ENCODE peak calls at places on chromosomes 11 and 22, in five cellular contexts. X, Z, T, P and I are unnamed samples.
A peak's percentile ranks its signal among the peaks of the same experiment; 100 is the strongest.

GRCh38 chr22:42286205-42286604 is 15.8 kb upstream of the TCF20 start:
- DNase-seq in P (no peak), T (no peak), X (no peak), Z (no peak), I (no peak)

GRCh38 chr11:131759140-131759539 is 388.7 kb downstream of the NTM start:
- DNase-seq in P (no peak), X (no peak), Z (no peak), T (no peak), I (no peak)

GRCh38 chr22:42202669-42203068 is 67.8 kb downstream of the TCF20 start:
- DNase-seq in X (no peak), P (no peak), T (no peak), Z (peak; percentile 57), I (no peak)

GRCh38 chr22:19610518-19611253 is 86.5 kb upstream of the CLDN5 start:
- DNase-seq in T (peak; percentile 65), P (no peak), Z (no peak), X (no peak), I (no peak)

GRCh38 chr22:22201185-22201924 is 43.2 kb upstream of the VPREB1 start:
- DNase-seq in X (peak; percentile 49), P (peak; percentile 46), T (peak; percentile 60), Z (no peak), I (no peak)

GRCh38 chr22:30874431-30875370 is 93.9 kb downstream of the MORC2 start:
- DNase-seq in Z (no peak), P (no peak), T (no peak), X (no peak), I (no peak)

GRCh38 chr11:25769287-25769686 is 562.6 kb upstream of the ANO3 start:
- DNase-seq in P (peak; percentile 5), Z (no peak), X (no peak), T (no peak), I (no peak)

GRCh38 chr11:86740628-86741488 is 59.5 kb upstream of the PRSS23 start:
- DNase-seq in T (peak; percentile 74), P (peak; percentile 98), Z (peak; percentile 96), X (peak; percentile 11), I (peak; percentile 87)

GRCh38 chr22:28882545-28882877 is 861 bp upstream of the ZNRF3 start:
- DNase-seq in Z (no peak), X (no peak), P (peak; percentile 63), T (no peak), I (peak; percentile 35)

GRCh38 chr22:46584081-46584903 is 35.9 kb upstream of the GRAMD4 start:
- DNase-seq in T (peak; percentile 35), Z (peak; percentile 57), P (no peak), X (peak; percentile 59), I (peak; percentile 19)

GRCh38 chr22:37563153-37564081 is 3.1 kb downstream of the CDC42EP1 start:
- DNase-seq in Z (peak; percentile 96), X (no peak), T (no peak), P (peak; percentile 98), I (peak; percentile 90)

GRCh38 chr11:72652871-72653615 is 21.2 kb downstream of the PDE2A start:
- DNase-seq in X (peak; percentile 94), T (peak; percentile 92), Z (no peak), P (no peak), I (no peak)

GRCh38 chr11:12005476-12005875 is 3.0 kb downstream of the DKK3 start:
- DNase-seq in P (peak; percentile 87), Z (peak; percentile 68), T (no peak), X (no peak), I (no peak)

GRCh38 chr11:106133529-106133928 is 56.1 kb downstream of the AASDHPPT start:
- DNase-seq in Z (no peak), X (no peak), T (no peak), P (peak; percentile 7), I (no peak)

GRCh38 chr11:113904379-113905101 is at the start of gene HTR3B:
- DNase-seq in Z (no peak), X (no peak), P (no peak), T (no peak), I (no peak)

GRCh38 chr22:28442264-28442950 is 237.2 kb downstream of the TTC28 start:
- DNase-seq in X (peak; percentile 91), T (peak; percentile 86), P (peak; percentile 89), Z (peak; percentile 64), I (peak; percentile 93)

GRCh38 chr11:134691985-134692384 is 279.9 kb upstream of the B3GAT1 start:
- DNase-seq in Z (peak; percentile 60), T (no peak), P (peak; percentile 53), X (no peak), I (no peak)

GRCh38 chr22:31836010-31836409 is 82.2 kb downstream of the DEPDC5 start:
- DNase-seq in Z (no peak), P (no peak), X (peak; percentile 41), T (no peak), I (no peak)

GRCh38 chr11:118610773-118611432 is 3.5 kb downstream of the PHLDB1 start:
- DNase-seq in X (peak; percentile 91), Z (no peak), T (peak; percentile 95), P (peak; percentile 89), I (peak; percentile 92)

GRCh38 chr11:119262668-119263351 is 54.1 kb downstream of the MCAM start:
- DNase-seq in Z (peak; percentile 34), P (peak; percentile 75), T (no peak), X (no peak), I (no peak)

GRCh38 chr11:6040874-6041273 is 10.3 kb upstream of the OR56A1 start:
- DNase-seq in X (no peak), T (no peak), P (no peak), Z (no peak), I (no peak)

GRCh38 chr11:117693344-117693743 is 103.7 kb downstream of the DSCAML1 start:
- DNase-seq in X (no peak), P (no peak), T (no peak), Z (no peak), I (peak; percentile 20)

GRCh38 chr11:91248199-91248807 is 976.3 kb upstream of the FAT3 start:
- DNase-seq in Z (no peak), P (peak; percentile 49), T (no peak), X (peak; percentile 65), I (peak; percentile 65)

GRCh38 chr11:96238563-96239166 is 104.3 kb downstream of the MAML2 start:
- DNase-seq in P (peak; percentile 58), T (no peak), X (no peak), Z (peak; percentile 63), I (no peak)

GRCh38 chr22:38051261-38051660 is 5.9 kb upstream of the PICK1 start:
- DNase-seq in T (no peak), Z (no peak), P (no peak), X (no peak), I (no peak)

GRCh38 chr11:78318733-78319132 is 98.9 kb downstream of the GAB2 start:
- DNase-seq in Z (no peak), T (no peak), X (peak; percentile 63), P (peak; percentile 27), I (peak; percentile 7)
- H2AFZ ChIP-seq in Z (no peak overlapping the region), T (no peak overlapping the region), X (no peak overlapping the region), P (peak overlapping the region; percentile 76), I (no peak overlapping the region)

DNA sequence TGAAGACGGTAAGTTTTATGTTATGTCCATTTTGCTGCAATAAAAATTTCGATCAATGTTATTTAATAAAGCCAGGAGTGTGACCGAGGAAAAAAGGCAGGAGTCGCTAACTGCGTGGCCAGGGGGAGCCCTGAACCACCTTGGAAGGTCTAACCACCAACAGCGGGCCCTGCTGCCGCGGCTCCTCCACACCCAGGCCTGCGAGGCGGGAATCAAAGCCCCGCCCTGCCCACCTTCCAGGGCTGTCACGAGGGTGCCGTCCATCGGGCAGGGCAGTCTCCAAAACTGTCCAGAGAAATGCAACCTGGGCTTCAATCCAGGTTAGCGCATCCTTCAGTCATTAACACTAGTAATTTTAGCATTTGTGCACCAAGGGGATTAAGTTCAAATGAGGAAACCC is 19.0 kb downstream of the PHF21B start:
- DNase-seq in T (no peak), P (no peak), Z (no peak), X (no peak), I (no peak)
- H4K20me1 ChIP-seq in T (peaks cover 10% of the 10 kb centered on the region), P (no peaks in the 10 kb centered on the region), Z (peaks cover 11% of the 10 kb centered on the region), X (peaks cover 85% of the 10 kb centered on the region), I (peaks cover 4% of the 10 kb centered on the region)

DNA sequence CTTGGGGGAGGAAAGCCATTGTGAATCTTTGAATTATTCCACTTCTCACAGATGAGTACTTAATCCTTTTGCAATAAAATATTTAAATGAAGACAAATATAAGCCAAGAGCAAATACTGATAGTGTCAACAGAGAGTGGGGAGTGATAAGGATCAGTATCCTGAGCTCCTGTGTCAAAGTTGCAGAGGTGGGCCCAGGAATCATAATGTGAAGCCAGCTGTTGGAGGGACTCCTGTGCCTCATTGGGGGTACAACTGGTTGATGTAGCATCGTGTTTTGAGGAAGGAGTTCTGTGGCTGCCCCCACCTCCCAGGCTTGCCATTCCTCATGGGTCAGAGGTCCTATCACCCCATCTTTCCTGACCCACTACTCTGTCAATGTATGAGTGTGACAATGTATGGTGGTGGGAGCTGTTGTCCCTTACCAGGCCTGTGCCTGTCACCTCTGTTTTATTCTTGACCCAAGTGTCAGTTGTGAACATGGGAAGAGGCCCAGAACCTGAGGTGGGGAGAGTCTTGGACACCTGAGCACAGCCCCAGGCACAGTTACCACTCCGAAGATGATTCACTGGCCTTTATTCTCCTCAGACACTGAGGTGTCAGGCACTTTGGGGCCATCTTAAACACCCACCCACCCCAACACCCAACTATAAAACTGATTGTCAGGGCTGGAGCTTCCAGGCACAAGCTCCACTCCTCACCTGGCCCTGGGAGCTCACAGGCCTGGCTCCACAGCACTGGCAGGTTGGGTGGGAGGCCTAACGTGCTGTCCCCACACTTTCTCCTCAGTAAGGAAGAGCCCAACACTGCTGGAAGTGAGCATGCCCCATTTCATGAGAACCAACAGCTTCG is 38.4 kb downstream of the KCNQ1OT1 start:
- DNase-seq in Z (no peak), T (no peak), X (no peak), P (no peak), I (no peak)
- H3K9me3 ChIP-seq in Z (peaks cover 32% of the 10 kb centered on the region), T (peaks cover 35% of the 10 kb centered on the region), X (peaks cover 13% of the 10 kb centered on the region), P (peaks cover 5% of the 10 kb centered on the region), I (peaks cover 22% of the 10 kb centered on the region)

DNA sequence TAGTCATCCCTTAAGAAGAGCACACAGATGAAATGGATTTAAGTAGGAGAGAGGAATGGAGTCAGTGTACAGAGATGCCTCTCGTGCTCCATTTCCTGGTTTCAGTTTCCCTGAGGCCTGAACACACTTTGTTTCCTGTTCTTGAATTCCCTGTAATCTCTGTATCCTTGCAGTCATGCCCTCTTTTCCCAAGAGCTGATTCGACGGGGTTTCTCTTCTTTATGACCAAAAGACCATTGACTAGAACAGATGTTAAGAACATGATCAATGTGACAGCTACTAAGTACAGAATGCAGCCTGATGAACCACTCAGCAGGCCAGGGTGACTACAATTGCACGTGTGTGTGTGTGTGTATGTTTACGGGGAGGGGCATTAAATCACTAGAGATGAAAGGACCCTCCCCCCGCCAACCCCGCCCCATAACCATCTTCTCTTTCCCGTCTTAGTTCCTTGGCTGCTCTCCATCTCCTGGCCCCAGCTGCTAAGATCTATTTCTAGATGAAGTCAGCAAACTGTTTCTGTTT is 26.2 kb downstream of the SLC22A6 start:
- DNase-seq in Z (no peak), X (no peak), P (peak; percentile 30), T (no peak), I (peak; percentile 70)
- H2AFZ ChIP-seq in Z (no peak overlapping the region), X (peak overlapping the region; percentile 9), P (no peak overlapping the region), T (no peak overlapping the region), I (peak overlapping the region; percentile 10)